ENCODE peak calls at places on chromosomes 16 and 17, in six cellular contexts. N, O, T, J, M and G are unnamed samples. For H3K4me1, the result is how much of the 10 kb centered on the place peaks cover.

GRCh38 chr16:47965439-47965838 is 190.4 kb downstream of the ABCC12 start:
- DNase-seq in N (no peak), O (no peak), T (no peak), J (no peak), M (peak), G (no peak)

GRCh38 chr17:7023576-7024401 is 939 bp downstream of the BCL6B start:
- DNase-seq in N (peak), O (peak), T (peak), J (peak), M (peak), G (peak)

GRCh38 chr17:78378225-78379133 is at the start of gene PGS1:
- DNase-seq in N (peak), O (peak), T (peak), J (peak), M (peak), G (peak)

GRCh38 chr16:83631006-83631405 is 176.8 kb upstream of the HSBP1 start:
- DNase-seq in N (no peak), O (no peak), T (no peak), J (no peak), M (no peak), G (no peak)

GRCh38 chr16:56212144-56212543 is 20.9 kb downstream of the GNAO1 start:
- DNase-seq in N (no peak), O (no peak), T (no peak), J (no peak), M (no peak), G (no peak)

GRCh38 chr17:7440113-7440822 is 956 bp downstream of the FGF11 start:
- DNase-seq in N (no peak), O (no peak), T (peak), J (peak), M (no peak), G (peak)

GRCh38 chr16:29148867-29149272 is 164.0 kb downstream of the LAT start:
- DNase-seq in N (peak), O (no peak), T (peak), J (no peak), M (no peak), G (no peak)

GRCh38 chr16:48335961-48336360 is 49.3 kb downstream of the SIAH1 start:
- DNase-seq in N (no peak), O (no peak), T (no peak), J (no peak), M (peak), G (no peak)

GRCh38 chr17:19398301-19399181 is 11.6 kb upstream of the MFAP4 start:
- DNase-seq in N (no peak), O (peak), T (peak), J (peak), M (no peak), G (peak)

GRCh38 chr17:68246271-68247028 is 1.4 kb upstream of the AMZ2 start:
- DNase-seq in N (no peak), O (no peak), T (no peak), J (peak), M (no peak), G (no peak)

GRCh38 chr16:10120953-10121352 is 61.3 kb downstream of the GRIN2A start:
- DNase-seq in N (no peak), O (no peak), T (no peak), J (no peak), M (no peak), G (no peak)

GRCh38 chr17:45687594-45687993 is 96.5 kb upstream of the CRHR1 start:
- DNase-seq in N (no peak), O (no peak), T (no peak), J (no peak), M (no peak), G (no peak)

GRCh38 chr16:9957433-9957832 is 224.8 kb downstream of the GRIN2A start:
- DNase-seq in N (no peak), O (no peak), T (no peak), J (no peak), M (no peak), G (no peak)

GRCh38 chr16:50635505-50636392 is 45.4 kb downstream of the SNX20 start:
- DNase-seq in N (no peak), O (no peak), T (no peak), J (no peak), M (no peak), G (no peak)

GRCh38 chr17:77807051-77807745 is 151.3 kb upstream of the TNRC6C start:
- DNase-seq in N (no peak), O (no peak), T (no peak), J (no peak), M (no peak), G (no peak)

GRCh38 chr16:73743665-73744496 is 552.7 kb upstream of the PSMD7 start:
- DNase-seq in N (no peak), O (no peak), T (no peak), J (peak), M (no peak), G (no peak)
- TF ChIP-seq CTCF in N (no peak), O (no peak), T (no peak), J (no peak), M (no peak), G (no peak)

DNA sequence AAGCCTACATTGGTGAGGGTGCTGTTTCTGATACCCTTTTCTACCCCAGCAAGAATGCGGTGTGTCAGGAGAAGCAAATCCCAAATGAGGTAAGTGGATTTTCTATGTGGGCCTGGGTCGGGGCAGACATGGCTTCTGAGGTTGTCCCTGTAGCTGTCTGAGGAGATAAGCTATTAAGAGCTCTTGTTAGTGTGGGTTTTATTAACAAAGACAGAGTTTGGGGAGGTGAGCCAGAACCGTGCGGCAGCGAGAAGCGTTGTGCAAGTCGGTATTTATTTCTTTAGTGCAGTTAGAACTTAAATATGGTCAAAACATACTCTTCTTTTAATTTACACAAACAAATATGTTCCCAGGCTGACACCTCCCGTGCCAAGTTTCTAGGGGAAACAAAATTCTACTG is 254.4 kb downstream of the MRTFB start:
- DNase-seq in N (no peak), O (no peak), T (no peak), J (no peak), M (no peak), G (no peak)
- H3K4me3 ChIP-seq in N (no peak), O (no peak), T (no peak), J (no peak), M (no peak), G (no peak)

DNA sequence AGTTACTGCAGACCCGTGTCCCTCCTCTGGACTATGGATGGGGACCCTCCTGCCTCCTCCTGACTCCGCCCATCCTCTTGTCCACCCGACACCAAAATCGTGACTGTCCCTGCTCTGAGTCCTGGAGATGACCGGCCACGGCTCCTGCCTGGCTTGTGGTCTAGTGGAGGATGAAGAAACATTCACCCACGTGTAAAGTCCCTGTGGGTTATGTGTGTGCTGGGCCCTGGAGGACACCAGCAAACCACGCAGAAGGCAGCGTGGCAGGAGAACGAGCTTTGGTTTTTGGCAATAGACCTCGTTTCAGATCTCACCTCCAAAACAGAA is 11.9 kb downstream of the SPNS2 start:
- DNase-seq in N (no peak), O (no peak), T (no peak), J (no peak), M (no peak), G (no peak)
- H3K4me1 ChIP-seq in N (under half), O (under half), T (half or more), J (under half), M (under half), G (under half)

GRCh38 chr16:67226804-67227566 is at the start of gene TMEM208:
- DNase-seq in N (peak), O (peak), T (peak), J (peak), M (peak), G (peak)
- TF ChIP-seq CTCF in N (no peak), O (no peak), T (peak), J (peak), M (peak), G (no peak)

GRCh38 chr17:80544655-80545498 is at the start of gene RPTOR:
- DNase-seq in N (peak), O (peak), T (peak), J (peak), M (peak), G (peak)

GRCh38 chr17:80545499-80545826 is 825 bp downstream of the RPTOR start:
- DNase-seq in N (no peak), O (no peak), T (no peak), J (no peak), M (no peak), G (no peak)

GRCh38 chr17:80546267-80546666 is 1.6 kb downstream of the RPTOR start:
- DNase-seq in N (no peak), O (no peak), T (no peak), J (no peak), M (no peak), G (no peak)
- H3K4me3 ChIP-seq in N (no peak), O (no peak), T (no peak), J (no peak), M (no peak), G (peak)

GRCh38 chr17:81334987-81335386 is 39.9 kb upstream of the SLC38A10 start:
- DNase-seq in N (no peak), O (no peak), T (no peak), J (no peak), M (no peak), G (no peak)
- H3K4me1 ChIP-seq in N (under half), O (under half), T (half or more), J (under half), M (under half), G (under half)